ENCODE peak calls at places on chromosomes 5 and 9, in five cellular contexts. D, Q, C, W and O are unnamed samples.

GRCh38 chr5:14946813-14947640 is 75.4 kb upstream of the ANKH start:
- DNase-seq in Q (no peak), C (no peak), W (peak), D (peak), O (peak)

GRCh38 chr5:103205991-103206700 is 52.4 kb upstream of the MACIR start:
- DNase-seq in Q (no peak), W (no peak), D (no peak), C (no peak), O (no peak)

GRCh38 chr5:158140120-158140778 is 281.3 kb upstream of the CLINT1 start:
- DNase-seq in C (no peak), Q (no peak), W (peak), D (peak), O (no peak)

GRCh38 chr9:75451505-75451904 is 363.2 kb downstream of the OSTF1 start:
- DNase-seq in Q (no peak), D (no peak), W (peak), C (no peak), O (no peak)

GRCh38 chr9:34536685-34537084 is 13.9 kb upstream of the ENHO start:
- DNase-seq in D (no peak), Q (no peak), C (peak), W (no peak), O (no peak)

GRCh38 chr5:157828949-157829639 is 29.9 kb downstream of the CLINT1 start:
- DNase-seq in Q (no peak), W (peak), D (no peak), C (no peak), O (no peak)

GRCh38 chr9:97651646-97652045 is 18.0 kb downstream of the NCBP1 start:
- DNase-seq in D (no peak), W (no peak), C (no peak), Q (no peak), O (no peak)

GRCh38 chr5:172819569-172819968 is 14.5 kb upstream of the ERGIC1 start:
- DNase-seq in W (no peak), D (no peak), C (no peak), Q (no peak), O (no peak)

GRCh38 chr5:20660588-20660987 is 672.6 kb upstream of the CDH18 start:
- DNase-seq in W (no peak), D (no peak), Q (no peak), C (no peak), O (no peak)

GRCh38 chr5:67478337-67478736 is 281.7 kb upstream of the CD180 start:
- DNase-seq in C (no peak), W (no peak), D (no peak), Q (no peak), O (no peak)

GRCh38 chr9:132032584-132032945 is 47.1 kb downstream of the MED27 start:
- DNase-seq in W (no peak), D (no peak), C (no peak), Q (no peak), O (no peak)

GRCh38 chr5:126961702-126962101 is 68.7 kb downstream of the MARCHF3 start:
- DNase-seq in D (no peak), W (peak), Q (no peak), C (no peak), O (no peak)

GRCh38 chr5:123879071-123879470 is 367.1 kb downstream of the CSNK1G3 start:
- DNase-seq in Q (no peak), W (no peak), D (no peak), C (no peak), O (no peak)

GRCh38 chr5:93892481-93892880 is 151.1 kb upstream of the POU5F2 start:
- DNase-seq in C (no peak), Q (no peak), D (peak), W (no peak), O (no peak)